ENCODE peak calls at places on chromosomes 11 and 22, in four cellular contexts. B is A549, C is ovary, V is tibial nerve. J is an unnamed sample.

GRCh38 chr22:42608481-42609361 is 6.0 kb downstream of the POLDIP3 start:
- DNase-seq in B (no peak), C (no peak), V (no peak), J (no peak)

GRCh38 chr22:49532831-49533802 is 294.6 kb downstream of the BRD1 start:
- DNase-seq in B (no peak), V (no peak), C (no peak), J (no peak)

GRCh38 chr11:20477418-20478090 is 90.0 kb downstream of the PRMT3 start:
- DNase-seq in C (no peak), V (no peak), B (peak), J (no peak)

GRCh38 chr11:59114344-59114743 is 7.3 kb downstream of the FAM111B start:
- DNase-seq in B (no peak), C (no peak), V (no peak), J (no peak)

GRCh38 chr11:76885390-76886097 is 24.8 kb downstream of the ACER3 start:
- DNase-seq in C (no peak), B (peak), V (no peak), J (no peak)

GRCh38 chr11:8806974-8807373 is 104.0 kb upstream of the AKIP1 start:
- DNase-seq in C (no peak), V (no peak), B (no peak), J (no peak)

GRCh38 chr11:30463266-30463665 is 122.9 kb downstream of the MPPED2 start:
- DNase-seq in C (no peak), B (no peak), V (no peak), J (no peak)

GRCh38 chr11:75273331-75273988 is 32.9 kb downstream of the TPBGL start:
- DNase-seq in C (peak), V (no peak), B (no peak), J (no peak)

GRCh38 chr22:21100149-21101032 is 54.6 kb downstream of the LRRC74B start:
- DNase-seq in B (no peak), V (no peak), C (no peak), J (no peak)

GRCh38 chr11:36266767-36267166 is 22.5 kb downstream of the COMMD9 start:
- DNase-seq in V (no peak), C (no peak), B (no peak), J (no peak)

GRCh38 chr22:22884888-22885840 is 2.5 kb upstream of the IGLL5 start:
- DNase-seq in C (no peak), V (no peak), B (no peak), J (no peak)

GRCh38 chr11:75388386-75389275 is 10.7 kb upstream of the RPS3 start:
- DNase-seq in V (peak), C (peak), B (peak), J (peak)

GRCh38 chr22:40484906-40485660 is 114.7 kb downstream of the SGSM3 start:
- DNase-seq in C (no peak), B (no peak), V (no peak), J (no peak)

GRCh38 chr11:68146704-68147474 is 25.7 kb upstream of the CHKA start:
- DNase-seq in C (no peak), V (no peak), B (peak), J (peak)

GRCh38 chr22:46378499-46379300 is 43.2 kb downstream of the TRMU start:
- DNase-seq in V (no peak), C (no peak), B (no peak), J (no peak)

GRCh38 chr22:46374663-46375474 is 39.4 kb downstream of the TRMU start:
- DNase-seq in B (no peak), V (no peak), C (no peak), J (peak)

GRCh38 chr22:46377566-46378498 is 42.3 kb downstream of the TRMU start:
- DNase-seq in V (no peak), C (peak), B (peak), J (peak)

GRCh38 chr22:46376096-46376495 is 40.6 kb downstream of the TRMU start:
- DNase-seq in V (no peak), C (no peak), B (no peak), J (no peak)

GRCh38 chr22:46376908-46377565 is 41.5 kb downstream of the TRMU start:
- DNase-seq in C (peak), V (no peak), B (no peak), J (no peak)
- TF ChIP-seq EP300 in C (no peak), V (no peak), B (no peak), J (no peak)

DNA sequence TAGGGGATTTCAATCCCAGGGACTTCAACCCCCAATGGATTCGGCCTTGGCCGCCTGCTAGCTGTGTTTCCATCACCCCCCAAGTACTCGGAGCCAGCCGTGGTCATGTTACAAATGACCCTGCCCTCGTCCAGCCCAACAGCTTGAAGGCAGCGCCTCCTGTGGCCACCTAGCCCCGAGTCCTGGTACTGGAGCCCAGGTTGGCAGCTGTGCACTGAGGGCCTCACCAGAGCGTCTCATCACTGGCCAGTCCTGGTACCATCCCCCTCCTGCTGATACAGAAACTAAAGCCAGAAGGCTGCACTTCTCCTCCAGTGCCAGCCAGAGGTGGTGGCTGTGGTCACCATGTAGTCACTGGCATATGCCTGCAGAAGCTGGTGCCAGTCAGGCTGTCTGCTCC is 44.9 kb upstream of the FADD start:
- DNase-seq in B (peak), C (no peak), V (no peak), J (no peak)
- TF ChIP-seq CTCF in B (no peak), C (no peak), V (no peak), J (no peak)

GRCh38 chr11:130391692-130392091 is 36.7 kb downstream of the ADAMTS8 start:
- DNase-seq in B (no peak), V (no peak), C (no peak), J (no peak)

GRCh38 chr11:130388607-130389205 is 39.7 kb downstream of the ADAMTS8 start:
- DNase-seq in V (no peak), B (no peak), C (no peak), J (no peak)

GRCh38 chr11:130389315-130389935 is 39.0 kb downstream of the ADAMTS8 start:
- DNase-seq in C (no peak), B (no peak), V (no peak), J (no peak)

GRCh38 chr11:130390071-130390758 is 38.2 kb downstream of the ADAMTS8 start:
- DNase-seq in V (no peak), B (peak), C (no peak), J (peak)
- TF ChIP-seq EP300 in V (no peak), B (no peak), C (no peak), J (peak)

GRCh38 chr11:114586797-114587196 is 8.8 kb downstream of the NXPE4 start:
- DNase-seq in V (no peak), C (no peak), B (peak), J (no peak)
- TF ChIP-seq CTCF in V (no peak), C (no peak), B (no peak), J (no peak)

DNA sequence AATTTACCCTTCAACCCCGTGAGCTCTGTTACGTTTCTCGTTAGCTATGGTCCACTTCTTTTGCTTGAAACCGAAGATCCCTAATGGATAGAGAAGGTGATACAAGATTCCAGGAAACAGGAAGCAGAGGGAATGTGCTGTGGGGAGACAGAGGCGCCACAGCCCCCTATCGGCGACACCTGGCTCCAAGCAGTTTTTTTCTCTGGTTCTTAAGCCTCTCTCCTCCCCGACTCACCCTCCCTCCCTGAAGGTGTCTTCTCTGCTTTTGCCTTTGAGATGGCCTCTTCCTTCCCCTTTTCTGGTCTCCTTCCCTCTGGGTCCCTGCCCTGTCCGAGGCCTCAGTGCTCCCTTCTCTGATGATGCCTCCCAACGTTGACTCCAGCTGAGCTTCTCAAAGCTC is 14.2 kb upstream of the APOBEC3A start:
- DNase-seq in B (no peak), V (no peak), C (no peak), J (peak)
- TF ChIP-seq EP300 in B (no peak), V (no peak), C (no peak), J (no peak)

GRCh38 chr11:104873252-104873651 is 25.0 kb downstream of the CASP12 start:
- DNase-seq in C (no peak), V (no peak), B (no peak), J (no peak)
- TF ChIP-seq CTCF in C (no peak), V (no peak), B (no peak), J (no peak)

J was measured in stomach.